ENCODE peak calls at places on chromosomes 2 and 18, in four cellular contexts. J is GM06990, X is left lung, H is NAMALWA. Z is an unnamed sample.

GRCh38 chr18:24271381-24272331 is 126.0 kb downstream of the OSBPL1A start:
- DNase-seq in J (peak; percentile 29), X (peak; percentile 75), H (no peak), Z (peak; percentile 75)

GRCh38 chr2:43224571-43225092 is 1.8 kb downstream of the ZFP36L2 start:
- DNase-seq in J (peak; percentile 69), X (no peak), H (peak; percentile 56), Z (no peak)

GRCh38 chr2:129334696-129335095 is 644.8 kb upstream of the RAB6C start:
- DNase-seq in J (no peak), X (no peak), H (no peak), Z (no peak)

GRCh38 chr2:10187661-10188060 is 65.1 kb downstream of the RRM2 start:
- DNase-seq in J (no peak), X (no peak), H (no peak), Z (no peak)

GRCh38 chr2:211085056-211085680 is 528.8 kb downstream of the CPS1 start:
- DNase-seq in J (no peak), X (no peak), H (peak; percentile 65), Z (no peak)

GRCh38 chr2:191178806-191179514 is 28.2 kb upstream of the STAT4 start:
- DNase-seq in J (no peak), X (no peak), H (no peak), Z (no peak)

GRCh38 chr18:11553098-11553940 is 56.1 kb upstream of the SLC35G4 start:
- DNase-seq in J (no peak), X (no peak), H (peak; percentile 84), Z (no peak)

GRCh38 chr2:180962727-180963312 is 17.6 kb upstream of the UBE2E3 start:
- DNase-seq in J (no peak), X (no peak), H (no peak), Z (no peak)

GRCh38 chr18:73944715-73945114 is 202.9 kb downstream of the FBXO15 start:
- DNase-seq in J (no peak), X (no peak), H (no peak), Z (no peak)

GRCh38 chr2:228039752-228040534 is 141.5 kb downstream of the SPHKAP start:
- DNase-seq in J (peak; percentile 22), X (no peak), H (peak; percentile 59), Z (no peak)

GRCh38 chr2:17555150-17555549 is 14.7 kb downstream of the VSNL1 start:
- DNase-seq in J (no peak), X (no peak), H (no peak), Z (no peak)

GRCh38 chr2:121400206-121400605 is 115.2 kb upstream of the TFCP2L1 start:
- DNase-seq in J (no peak), X (no peak), H (no peak), Z (no peak)

Z was measured in pancreas.